ENCODE peak calls at places on chromosomes 6 and 20, in four cellular contexts. E, G, W and V are unnamed samples. For H3K9me3 and H3K4me1, the result is how much of the 10 kb centered on the place peaks cover.

GRCh38 chr20:19935842-19936241 is 81.3 kb upstream of the NAA20 start:
- DNase-seq in E (no peak), G (peak), W (no peak), V (no peak)

GRCh38 chr6:128605961-128606360 is 85.6 kb upstream of the PTPRK start:
- DNase-seq in E (no peak), W (no peak), G (no peak), V (no peak)

GRCh38 chr6:86142326-86142725 is 499.6 kb upstream of the SYNCRIP start:
- DNase-seq in G (no peak), W (no peak), E (no peak), V (no peak)

GRCh38 chr6:133466666-133467065 is 225.5 kb downstream of the EYA4 start:
- DNase-seq in E (no peak), W (no peak), G (no peak), V (no peak)

GRCh38 chr20:32797160-32797468 is 22.6 kb upstream of the MAPRE1 start:
- DNase-seq in E (no peak), W (no peak), G (no peak), V (no peak)

GRCh38 chr6:138287144-138287955 is 69.1 kb upstream of the PBOV1 start:
- DNase-seq in G (peak), E (peak), W (no peak), V (no peak)

GRCh38 chr20:44633187-44633851 is 18.2 kb downstream of the ADA start:
- DNase-seq in W (no peak), G (no peak), E (no peak), V (no peak)

GRCh38 chr20:58054744-58055373 is 173.6 kb downstream of the ANKRD60 start:
- DNase-seq in G (peak), W (no peak), E (no peak), V (no peak)

GRCh38 chr6:3382399-3383279 is 74.2 kb downstream of the SLC22A23 start:
- DNase-seq in W (no peak), E (peak), G (no peak), V (no peak)

GRCh38 chr20:17228624-17229061 is 1.8 kb downstream of the PCSK2 start:
- DNase-seq in E (no peak), W (peak), G (no peak), V (no peak)

GRCh38 chr6:116370717-116371383 is at the start of gene DSE:
- DNase-seq in E (no peak), W (peak), G (peak), V (peak)

GRCh38 chr6:25384967-25385366 is 105.8 kb downstream of the CARMIL1 start:
- DNase-seq in E (no peak), G (no peak), W (no peak), V (no peak)

GRCh38 chr6:32937230-32937633 is 3.6 kb downstream of the HLA-DMB start:
- DNase-seq in W (no peak), E (no peak), G (no peak), V (peak)

GRCh38 chr20:51335329-51335841 is 207.1 kb downstream of the NFATC2 start:
- DNase-seq in W (no peak), G (no peak), E (no peak), V (no peak)

GRCh38 chr20:57625978-57626377 is 5.8 kb upstream of the ZBP1 start:
- DNase-seq in G (no peak), E (no peak), W (no peak), V (no peak)

GRCh38 chr6:29035951-29036350 is 9.0 kb downstream of the OR2W1 start:
- DNase-seq in E (no peak), G (no peak), W (no peak), V (no peak)

GRCh38 chr6:1735239-1735803 is 125.6 kb downstream of the FOXC1 start:
- DNase-seq in E (no peak), G (no peak), W (no peak), V (no peak)

GRCh38 chr6:19860235-19860877 is 23.2 kb downstream of the ID4 start:
- DNase-seq in G (no peak), W (no peak), E (no peak), V (no peak)

GRCh38 chr6:31497595-31498476 is at the start of gene MICB:
- DNase-seq in W (peak), G (peak), E (peak), V (peak)

GRCh38 chr6:166162599-166163342 is 4.9 kb downstream of the TBXT start:
- DNase-seq in E (no peak), W (no peak), G (no peak), V (no peak)

GRCh38 chr6:161744211-161745067 is 470.6 kb upstream of the AGPAT4 start:
- DNase-seq in G (no peak), W (no peak), E (no peak), V (no peak)

GRCh38 chr6:136822051-136822378 is 377 bp upstream of the PEX7 start:
- DNase-seq in E (no peak), W (no peak), G (peak), V (no peak)

GRCh38 chr6:45697605-45698004 is 318.1 kb downstream of the CLIC5 start:
- DNase-seq in E (peak), G (no peak), W (no peak), V (no peak)

GRCh38 chr20:36644713-36645109 is 1.3 kb downstream of the SLA2 start:
- DNase-seq in G (no peak), E (no peak), W (no peak), V (no peak)

GRCh38 chr6:150667977-150668716 is 68.5 kb downstream of the PLEKHG1 start:
- DNase-seq in G (peak), W (peak), E (peak), V (peak)

GRCh38 chr6:99458319-99458718 is 33.2 kb upstream of the PNISR start:
- DNase-seq in G (no peak), E (peak), W (no peak), V (no peak)

GRCh38 chr6:93684339-93684738 is 265.0 kb upstream of the EPHA7 start:
- DNase-seq in G (peak), W (no peak), E (no peak), V (no peak)

GRCh38 chr6:157718788-157719187 is 104.3 kb upstream of the SNX9 start:
- DNase-seq in G (no peak), W (no peak), E (no peak), V (no peak)

GRCh38 chr6:21731411-21732031 is 138.0 kb downstream of the SOX4 start:
- DNase-seq in G (no peak), E (no peak), W (no peak), V (no peak)

GRCh38 chr6:16163535-16164300 is 34.8 kb downstream of the MYLIP start:
- DNase-seq in G (no peak), E (no peak), W (no peak), V (no peak)

GRCh38 chr6:165721349-165721748 is 58.3 kb upstream of the PDE10A start:
- DNase-seq in E (no peak), G (no peak), W (no peak), V (no peak)

GRCh38 chr6:134372603-134373281 is 54.8 kb upstream of the SGK1 start:
- DNase-seq in G (no peak), W (no peak), E (no peak), V (peak)

GRCh38 chr6:81791756-81792155 is 39.3 kb upstream of the TENT5A start:
- DNase-seq in W (no peak), G (no peak), E (no peak), V (no peak)

GRCh38 chr6:71489736-71490135 is 201.1 kb downstream of the OGFRL1 start:
- DNase-seq in W (no peak), G (no peak), E (peak), V (no peak)

GRCh38 chr6:12601881-12602280 is 114.7 kb upstream of the PHACTR1 start:
- DNase-seq in E (no peak), G (no peak), W (no peak), V (no peak)

GRCh38 chr6:42923656-42924055 is 5.6 kb upstream of the CNPY3 start:
- DNase-seq in G (no peak), W (no peak), E (no peak), V (no peak)

GRCh38 chr6:77015350-77015749 is 447.9 kb downstream of the HTR1B start:
- DNase-seq in G (no peak), E (no peak), W (no peak), V (no peak)

GRCh38 chr20:59576216-59576953 is 28.0 kb upstream of the PHACTR3 start:
- DNase-seq in G (no peak), E (no peak), W (no peak), V (no peak)
- H3K4me3 ChIP-seq in G (no peak), E (no peak), W (peak), V (no peak)

GRCh38 chr6:113858605-113859348 is 1.6 kb downstream of the MARCKS start:
- DNase-seq in G (peak), W (peak), E (peak), V (peak)
- H3K9me3 ChIP-seq in G (under half), W (under half), E (under half), V (under half)

GRCh38 chr20:3652646-3653596 is 10.3 kb downstream of the GFRA4 start:
- DNase-seq in E (no peak), G (no peak), W (peak), V (no peak)

GRCh38 chr20:3655032-3655405 is 8.2 kb downstream of the GFRA4 start:
- DNase-seq in E (no peak), W (no peak), G (no peak), V (no peak)

GRCh38 chr20:3653921-3654320 is 9.3 kb downstream of the GFRA4 start:
- DNase-seq in W (no peak), G (no peak), E (no peak), V (no peak)

GRCh38 chr20:3652217-3652616 is 11.0 kb downstream of the GFRA4 start:
- DNase-seq in W (peak), G (no peak), E (no peak), V (no peak)

DNA sequence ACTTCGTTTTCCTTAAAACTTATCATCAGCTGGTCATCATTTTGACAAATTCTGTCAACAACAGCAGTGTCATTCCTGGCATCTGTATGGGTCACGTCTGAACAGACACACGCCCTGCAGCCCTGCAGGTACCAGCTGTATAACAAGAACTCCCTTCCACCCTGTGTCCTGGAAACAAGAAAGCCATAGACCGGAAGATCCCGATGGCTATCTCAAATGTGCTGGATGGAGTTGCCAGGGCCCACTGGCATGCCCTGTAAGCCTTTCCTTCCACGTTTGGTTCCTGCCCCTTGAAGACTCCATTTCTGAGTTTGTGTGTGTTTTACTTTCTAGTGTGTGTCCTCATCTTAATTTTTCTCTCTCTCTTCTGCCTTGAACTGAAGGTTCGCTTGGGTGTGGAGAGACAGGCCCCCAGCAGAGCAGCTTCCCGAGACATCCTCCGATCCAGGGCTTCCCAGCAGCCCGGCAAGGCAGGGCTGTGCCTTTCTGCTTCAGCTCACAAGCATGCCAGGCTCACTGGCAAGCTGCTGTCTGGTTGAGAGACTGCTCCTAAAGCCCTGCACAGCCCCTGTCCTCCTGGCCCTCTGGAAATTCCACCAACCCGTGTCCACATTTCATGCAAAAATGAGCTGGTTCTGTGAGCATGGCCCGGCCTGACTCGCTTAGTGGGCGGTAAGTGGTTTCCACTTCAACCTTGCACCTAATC is 8.7 kb downstream of the GFRA4 start:
- DNase-seq in G (no peak), E (no peak), W (no peak), V (no peak)
- H3K4me1 ChIP-seq in G (under half), E (under half), W (under half), V (under half)

DNA sequence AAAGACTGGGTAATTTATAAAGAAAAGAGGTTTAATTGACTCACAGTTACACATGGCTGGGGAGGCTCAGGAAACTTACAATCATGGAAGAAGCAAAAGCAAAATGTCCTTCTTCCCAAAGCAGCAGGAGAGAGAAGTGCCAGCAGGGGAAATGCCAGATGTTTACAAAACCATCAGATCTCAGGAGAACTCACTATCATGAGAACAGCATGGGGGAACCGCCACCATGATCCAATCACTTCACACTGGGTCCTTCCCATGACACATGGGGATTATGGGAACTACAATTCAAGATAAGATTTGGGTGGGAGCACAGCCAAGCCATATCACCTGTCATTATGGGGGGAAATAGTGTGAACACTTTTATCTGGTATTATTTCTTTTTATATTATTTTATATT is 557.2 kb downstream of the EYS start:
- DNase-seq in W (no peak), G (no peak), E (no peak), V (no peak)
- H3K4me3 ChIP-seq in W (no peak), G (no peak), E (no peak), V (no peak)

GRCh38 chr20:38284893-38285444 is 19.0 kb upstream of the BPI start:
- DNase-seq in G (no peak), W (no peak), E (no peak), V (no peak)
- H3K9me3 ChIP-seq in G (under half), W (under half), E (under half), V (under half)

DNA sequence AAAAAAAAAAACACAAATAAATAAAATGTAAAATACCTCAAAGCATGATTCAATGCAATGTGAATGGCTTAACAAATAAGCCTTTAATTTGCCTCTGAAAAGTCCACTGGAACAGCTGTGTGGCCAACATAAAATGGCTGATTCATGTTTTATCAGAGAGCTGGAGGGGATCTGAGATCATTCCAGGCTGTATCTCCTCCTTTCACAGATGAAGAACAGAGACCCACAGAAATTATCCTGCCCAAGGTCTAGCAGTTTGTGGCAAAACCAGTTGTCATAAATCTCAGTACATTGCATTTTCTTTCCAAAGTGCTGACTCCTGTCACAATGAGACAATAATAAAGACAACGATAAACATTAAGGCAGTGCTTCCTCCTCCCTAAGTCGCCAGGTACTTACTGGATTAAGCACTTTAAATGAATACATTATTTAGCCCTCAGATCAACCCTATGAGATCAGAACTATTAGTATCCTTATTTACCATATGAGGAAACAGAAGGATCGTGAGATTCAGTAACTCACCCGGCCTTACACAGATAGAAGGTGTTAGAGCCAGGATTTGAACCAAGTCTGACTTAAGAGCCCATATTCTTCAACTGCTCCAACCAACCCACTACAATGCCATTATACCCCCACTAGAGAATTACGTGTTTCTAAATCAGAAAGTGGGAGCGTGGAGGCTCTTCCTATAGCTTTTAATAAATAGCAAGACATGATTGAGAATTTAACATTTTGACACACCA is 118.3 kb downstream of the KIF13A start:
- DNase-seq in G (no peak), E (no peak), W (no peak), V (no peak)
- H3K4me1 ChIP-seq in G (under half), E (under half), W (under half), V (under half)

GRCh38 chr6:55756711-55757110 is 118.7 kb downstream of the BMP5 start:
- DNase-seq in W (no peak), E (no peak), G (no peak), V (no peak)
- H3K4me3 ChIP-seq in W (no peak), E (no peak), G (no peak), V (no peak)

GRCh38 chr6:148657053-148657452 is 89.8 kb upstream of the UST start:
- DNase-seq in W (no peak), G (no peak), E (no peak), V (no peak)
- H3K9me3 ChIP-seq in W (under half), G (under half), E (under half), V (under half)